ENCODE peak calls at places on chromosomes 12 and 14, in four cellular contexts. S is adipocyte, Z is Peyer's patch, R is mammary epithelial cell. X is an unnamed sample.

GRCh38 chr12:50234347-50234746 is 49.0 kb downstream of the LIMA1 start:
- DNase-seq in S (no peak), Z (peak), R (peak), X (no peak)

GRCh38 chr12:76586764-76587395 is 27.3 kb upstream of the OSBPL8 start:
- DNase-seq in S (peak), Z (peak), R (peak), X (no peak)

GRCh38 chr14:81710232-81710845 is 176.7 kb upstream of the SEL1L start:
- DNase-seq in S (peak), Z (no peak), R (peak), X (no peak)

GRCh38 chr14:61520546-61520945 is 174.8 kb upstream of the HIF1A start:
- DNase-seq in S (no peak), Z (no peak), R (peak), X (no peak)

GRCh38 chr14:77125275-77126073 is 16.1 kb downstream of the ZDHHC22 start:
- DNase-seq in S (no peak), Z (peak), R (no peak), X (no peak)

GRCh38 chr12:31736472-31736871 is 7.7 kb upstream of the AMN1 start:
- DNase-seq in S (peak), Z (no peak), R (peak), X (peak)

GRCh38 chr14:56131865-56132830 is 13.9 kb downstream of the PELI2 start:
- DNase-seq in S (no peak), Z (no peak), R (no peak), X (no peak)

GRCh38 chr14:74548881-74549280 is 55.3 kb downstream of the ISCA2 start:
- DNase-seq in S (peak), Z (no peak), R (no peak), X (no peak)

GRCh38 chr12:11880424-11880823 is 190.3 kb upstream of the BCL2L14 start:
- DNase-seq in S (no peak), Z (no peak), R (no peak), X (no peak)

GRCh38 chr12:128083132-128083729 is 183.7 kb upstream of the TMEM132C start:
- DNase-seq in S (no peak), Z (no peak), R (no peak), X (no peak)

X was measured in activated T-helper 2 cell treated with anti-CD3 and anti-CD28 coated beads, Interferon-gamma antibody, Interleukin-2, Interleukin-4, amounts not matched to agents 10 μg/mL and 5 μg/mL and 100 μg/mL, durations not matched to agents 14 hours and 24 hours and 36 hours.